ENCODE peak calls at places on chromosome 17, in seven cellular contexts. B, Z, L, E, R, V and J are unnamed samples.

GRCh38 chr17:47853616-47854015 is 2.7 kb upstream of the SP6 start:
- DNase-seq in B (no peak), Z (no peak), L (no peak), E (no peak), R (no peak), V (no peak), J (no peak)

GRCh38 chr17:80101160-80101945 is at the start of gene GAA:
- DNase-seq in B (peak), Z (peak), L (peak), E (peak), R (peak), V (peak), J (peak)

GRCh38 chr17:60355663-60356594 is 36.0 kb downstream of the USP32 start:
- DNase-seq in B (peak), Z (no peak), L (no peak), E (no peak), R (no peak), V (peak), J (no peak)

GRCh38 chr17:79009397-79010303 is at the start of gene CANT1:
- DNase-seq in B (peak), Z (peak), L (peak), E (peak), R (peak), V (peak), J (peak)

GRCh38 chr17:19304209-19304608 is 58.3 kb downstream of the B9D1 start:
- DNase-seq in B (peak), Z (no peak), L (peak), E (no peak), R (peak), V (peak), J (no peak)

GRCh38 chr17:19513897-19514488 is 19.7 kb upstream of the SLC47A1 start:
- DNase-seq in B (peak), Z (peak), L (peak), E (peak), R (peak), V (peak), J (peak)

GRCh38 chr17:8123695-8124349 is at the start of gene HES7:
- DNase-seq in B (no peak), Z (no peak), L (no peak), E (no peak), R (no peak), V (peak), J (peak)

GRCh38 chr17:57463103-57463885 is 207.0 kb downstream of the MSI2 start:
- DNase-seq in B (no peak), Z (no peak), L (no peak), E (no peak), R (no peak), V (peak), J (no peak)

GRCh38 chr17:30000755-30001257 is 59.4 kb downstream of the EFCAB5 start:
- DNase-seq in B (no peak), Z (no peak), L (no peak), E (no peak), R (no peak), V (peak), J (no peak)

GRCh38 chr17:66717680-66718079 is 117.2 kb upstream of the CACNG5 start:
- DNase-seq in B (no peak), Z (no peak), L (no peak), E (no peak), R (peak), V (peak), J (peak)

GRCh38 chr17:10837987-10838386 is at the start of gene PIRT:
- DNase-seq in B (no peak), Z (no peak), L (no peak), E (no peak), R (no peak), V (no peak), J (no peak)

GRCh38 chr17:8807070-8807550 is 7.9 kb upstream of the MFSD6L start:
- DNase-seq in B (no peak), Z (no peak), L (no peak), E (no peak), R (no peak), V (peak), J (peak)

GRCh38 chr17:71978435-71978834 is 142.4 kb upstream of the SOX9 start:
- DNase-seq in B (no peak), Z (no peak), L (no peak), E (no peak), R (no peak), V (no peak), J (peak)

GRCh38 chr17:17568772-17569195 is 22.7 kb downstream of the PEMT start:
- DNase-seq in B (peak), Z (no peak), L (peak), E (peak), R (peak), V (peak), J (peak)

GRCh38 chr17:17783825-17784598 is 52.8 kb downstream of the SREBF1 start:
- DNase-seq in B (peak), Z (no peak), L (no peak), E (peak), R (no peak), V (no peak), J (no peak)

GRCh38 chr17:21278304-21279197 is 6.0 kb upstream of the MAP2K3 start:
- DNase-seq in B (no peak), Z (peak), L (peak), E (peak), R (peak), V (peak), J (no peak)

GRCh38 chr17:45867702-45868101 is 23.0 kb downstream of the SPPL2C start:
- DNase-seq in B (no peak), Z (no peak), L (no peak), E (no peak), R (no peak), V (peak), J (peak)

GRCh38 chr17:79515646-79516604 is 94.9 kb downstream of the RBFOX3 start:
- DNase-seq in B (no peak), Z (no peak), L (no peak), E (no peak), R (no peak), V (no peak), J (no peak)

GRCh38 chr17:27398691-27399090 is 57.6 kb upstream of the KSR1 start:
- DNase-seq in B (no peak), Z (peak), L (no peak), E (no peak), R (no peak), V (no peak), J (no peak)

GRCh38 chr17:50837286-50837979 is 2.0 kb downstream of the WFIKKN2 start:
- DNase-seq in B (peak), Z (peak), L (peak), E (no peak), R (no peak), V (no peak), J (no peak)

GRCh38 chr17:57051886-57052342 is 33.1 kb upstream of the AKAP1 start:
- DNase-seq in B (no peak), Z (no peak), L (no peak), E (no peak), R (no peak), V (no peak), J (no peak)

GRCh38 chr17:13541032-13541480 is 60.7 kb downstream of the HS3ST3A1 start:
- DNase-seq in B (no peak), Z (no peak), L (no peak), E (no peak), R (no peak), V (peak), J (peak)

GRCh38 chr17:36070427-36070826 is 6.4 kb downstream of the CCL18 start:
- DNase-seq in B (no peak), Z (no peak), L (no peak), E (no peak), R (no peak), V (no peak), J (no peak)

GRCh38 chr17:19703776-19704371 is 12.5 kb downstream of the SLC47A2 start:
- DNase-seq in B (peak), Z (no peak), L (peak), E (no peak), R (no peak), V (no peak), J (no peak)

GRCh38 chr17:32157225-32157624 is 14.9 kb downstream of the RHOT1 start:
- DNase-seq in B (no peak), Z (no peak), L (no peak), E (no peak), R (no peak), V (peak), J (no peak)

GRCh38 chr17:43217614-43218087 is 6.0 kb downstream of the TMEM106A start:
- DNase-seq in B (no peak), Z (no peak), L (no peak), E (no peak), R (no peak), V (no peak), J (no peak)

GRCh38 chr17:83079340-83079747 is at the start of gene METRNL:
- DNase-seq in B (peak), Z (peak), L (peak), E (peak), R (peak), V (peak), J (peak)

GRCh38 chr17:35094902-35095301 is 24.8 kb downstream of the RAD51D start:
- DNase-seq in B (no peak), Z (no peak), L (no peak), E (no peak), R (no peak), V (peak), J (peak)

GRCh38 chr17:63840591-63841349 is 1.7 kb downstream of the SMARCD2 start:
- DNase-seq in B (no peak), Z (peak), L (no peak), E (no peak), R (no peak), V (no peak), J (no peak)

GRCh38 chr17:13346081-13346533 is 255.6 kb downstream of the HS3ST3A1 start:
- DNase-seq in B (no peak), Z (no peak), L (no peak), E (no peak), R (no peak), V (peak), J (peak)

GRCh38 chr17:40615295-40615988 is 32.2 kb downstream of the SMARCE1 start:
- DNase-seq in B (peak), Z (no peak), L (peak), E (peak), R (peak), V (peak), J (peak)
- TF ChIP-seq CTCF in B (no peak), Z (no peak), L (peak), E (peak), R (peak), V (peak), J (peak)

GRCh38 chr17:2688351-2689342 is 22.9 kb downstream of the CLUH start:
- DNase-seq in B (peak), Z (no peak), L (peak), E (no peak), R (peak), V (peak), J (no peak)
- H3K27ac ChIP-seq in B (no peak), Z (peak), L (no peak), E (no peak), R (peak), V (no peak), J (peak)

DNA sequence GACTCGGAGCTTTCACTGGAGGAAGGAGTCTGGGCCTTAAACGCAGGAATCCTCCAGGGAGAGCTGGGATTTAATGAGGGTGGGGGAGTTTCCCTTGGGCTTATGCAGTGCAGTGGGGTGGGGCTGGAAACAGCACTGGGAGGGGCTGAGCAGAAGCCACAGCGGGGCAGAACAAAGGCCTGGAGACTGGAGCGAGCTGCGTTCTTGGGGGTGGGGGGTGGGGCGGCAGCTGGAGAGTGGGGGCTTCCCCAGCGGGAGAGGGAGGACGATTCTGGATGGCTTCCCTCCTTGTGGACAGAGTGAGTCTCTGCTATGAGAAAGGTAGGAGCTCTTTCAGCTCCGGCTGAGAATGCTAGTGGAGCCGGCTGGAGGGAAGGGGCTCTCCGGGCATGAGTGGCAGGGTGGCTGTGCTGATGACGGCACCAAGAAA is 406.0 kb downstream of the SEC14L1 start:
- DNase-seq in B (no peak), Z (no peak), L (no peak), E (no peak), R (no peak), V (no peak), J (no peak)
- TF ChIP-seq CTCF in B (no peak), Z (no peak), L (no peak), E (no peak), R (no peak), V (no peak), J (no peak)

GRCh38 chr17:39196191-39196819 is 1.2 kb downstream of the CACNB1 start:
- DNase-seq in B (no peak), Z (no peak), L (no peak), E (no peak), R (no peak), V (no peak), J (no peak)
- H3K27ac ChIP-seq in B (no peak), Z (peak), L (no peak), E (no peak), R (peak), V (no peak), J (peak)

GRCh38 chr17:69143683-69144231 is 2.1 kb upstream of the ABCA6 start:
- DNase-seq in B (no peak), Z (no peak), L (peak), E (no peak), R (no peak), V (no peak), J (no peak)
- TF ChIP-seq CTCF in B (no peak), Z (no peak), L (no peak), E (no peak), R (no peak), V (no peak), J (no peak)

DNA sequence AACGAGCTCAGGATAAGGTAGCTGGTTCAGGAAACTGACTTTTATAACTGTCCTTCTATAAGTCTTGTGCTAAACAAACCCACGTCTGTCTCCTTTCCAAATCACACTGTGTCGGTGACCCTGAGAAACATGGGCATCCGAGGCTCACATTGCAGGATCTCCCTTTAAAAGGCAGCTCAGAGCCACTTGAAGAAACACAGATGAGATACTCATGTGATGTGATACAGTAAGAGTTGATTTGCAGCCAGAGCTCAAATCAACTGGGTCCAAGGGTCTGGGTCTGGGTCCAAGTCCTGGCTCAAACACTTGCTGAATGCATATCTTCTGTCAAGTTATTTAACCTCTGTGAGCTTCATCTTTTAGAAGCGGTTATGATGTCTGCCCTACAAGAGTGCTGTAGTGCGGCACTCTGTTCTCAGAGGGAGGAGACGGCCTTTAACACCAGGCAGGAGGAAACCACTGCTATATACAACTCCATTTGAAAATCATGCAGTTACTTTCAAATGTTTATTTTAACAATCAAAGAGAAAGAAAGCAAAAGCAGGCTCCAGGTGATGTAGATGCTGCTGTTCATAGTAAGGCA is 6.4 kb downstream of the KRT38 start:
- DNase-seq in B (no peak), Z (no peak), L (no peak), E (no peak), R (no peak), V (no peak), J (no peak)
- H3K27ac ChIP-seq in B (no peak), Z (no peak), L (no peak), E (no peak), R (no peak), V (no peak), J (no peak)